ENCODE peak calls at places on chromosomes 1 and 21, in eight cellular contexts. G is neural crest cell, X is IMR-90, L is heart right ventricle, M is spleen, H is epithelial cell of esophagus, K is astrocyte of the spinal cord, Z is fibroblast of the aortic adventitia. P is an unnamed sample.

GRCh38 chr1:1001631-1002300 is 1.9 kb upstream of the HES4 start:
- DNase-seq in Z (peak; percentile 33), H (peak; percentile 69), K (peak; percentile 46), G (peak; percentile 83), L (peak; percentile 83), X (peak; percentile 51), M (peak; percentile 93), P (peak; percentile 33)

GRCh38 chr1:237873487-237873927 is 17.2 kb downstream of the ZP4 start:
- DNase-seq in Z (no peak), H (peak; percentile 96), L (no peak), G (no peak), M (no peak), K (peak; percentile 88), X (peak; percentile 64), P (peak; percentile 93)

GRCh38 chr1:192697771-192698170 is 61.8 kb downstream of the RGS13 start:
- DNase-seq in H (no peak), M (no peak), X (no peak), Z (no peak), G (no peak), L (no peak), K (no peak), P (no peak)

GRCh38 chr1:219271914-219272545 is 98.4 kb downstream of the LYPLAL1 start:
- DNase-seq in L (no peak), X (peak; percentile 71), K (peak; percentile 71), G (no peak), Z (peak; percentile 72), H (no peak), M (no peak), P (peak; percentile 63)

GRCh38 chr1:165494949-165495810 is 48.6 kb upstream of the LRRC52 start:
- DNase-seq in Z (no peak), K (no peak), H (no peak), X (no peak), M (no peak), G (no peak), L (no peak), P (no peak)

GRCh38 chr1:236303675-236304074 is 21.9 kb upstream of the ERO1B start:
- DNase-seq in X (no peak), Z (no peak), L (no peak), M (no peak), H (peak; percentile 56), K (no peak), G (no peak), P (no peak)

GRCh38 chr1:55103891-55104290 is 64.5 kb downstream of the PCSK9 start:
- DNase-seq in Z (no peak), H (no peak), K (no peak), G (no peak), L (no peak), X (no peak), M (no peak), P (no peak)

GRCh38 chr1:176058686-176059085 is 148.4 kb downstream of the COP1 start:
- DNase-seq in G (no peak), H (peak; percentile 8), X (peak; percentile 11), M (no peak), Z (no peak), K (no peak), L (no peak), P (no peak)

GRCh38 chr1:244163861-244164562 is 112.9 kb downstream of the ZBTB18 start:
- DNase-seq in K (peak; percentile 94), X (peak; percentile 98), G (no peak), L (peak; percentile 41), Z (peak; percentile 97), M (no peak), H (peak; percentile 95), P (peak; percentile 93)

GRCh38 chr1:246425895-246426294 is 81.2 kb downstream of the SMYD3 start:
- DNase-seq in K (no peak), X (no peak), H (no peak), L (no peak), Z (no peak), M (no peak), G (no peak), P (no peak)

GRCh38 chr21:46374761-46375389 is 50.9 kb downstream of the PCNT start:
- DNase-seq in L (peak; percentile 22), M (no peak), X (no peak), G (no peak), K (no peak), Z (no peak), H (no peak), P (no peak)

GRCh38 chr21:26100573-26100972 is 70.0 kb downstream of the APP start:
- DNase-seq in M (no peak), H (no peak), L (no peak), X (no peak), K (no peak), Z (no peak), G (no peak), P (no peak)

GRCh38 chr1:207959141-207959825 is 48.4 kb upstream of the CD34 start:
- DNase-seq in H (peak; percentile 59), K (peak; percentile 33), M (peak; percentile 79), X (peak; percentile 38), Z (peak; percentile 74), L (peak; percentile 86), G (peak; percentile 41), P (peak; percentile 69)
- TF ChIP-seq CTCF in H (no peak), K (no peak), M (no peak), X (no peak), Z (no peak), L (no peak), G (no peak), P (no peak)

GRCh38 chr21:28333455-28334108 is 659.1 kb downstream of the LTN1 start:
- DNase-seq in X (peak; percentile 75), G (no peak), L (no peak), K (no peak), M (no peak), H (peak; percentile 48), Z (peak; percentile 78), P (peak; percentile 86)

GRCh38 chr21:28338906-28339305 is 653.8 kb downstream of the LTN1 start:
- DNase-seq in K (no peak), G (no peak), M (no peak), X (no peak), L (peak; percentile 22), H (no peak), Z (peak; percentile 56), P (no peak)

GRCh38 chr21:28337319-28337718 is 655.4 kb downstream of the LTN1 start:
- DNase-seq in M (no peak), G (no peak), Z (peak; percentile 90), H (peak; percentile 61), X (peak; percentile 78), K (peak; percentile 71), L (no peak), P (peak; percentile 79)

GRCh38 chr21:28334407-28334806 is 658.3 kb downstream of the LTN1 start:
- DNase-seq in M (no peak), H (peak; percentile 65), G (no peak), X (no peak), L (no peak), Z (no peak), K (no peak), P (peak; percentile 21)

DNA sequence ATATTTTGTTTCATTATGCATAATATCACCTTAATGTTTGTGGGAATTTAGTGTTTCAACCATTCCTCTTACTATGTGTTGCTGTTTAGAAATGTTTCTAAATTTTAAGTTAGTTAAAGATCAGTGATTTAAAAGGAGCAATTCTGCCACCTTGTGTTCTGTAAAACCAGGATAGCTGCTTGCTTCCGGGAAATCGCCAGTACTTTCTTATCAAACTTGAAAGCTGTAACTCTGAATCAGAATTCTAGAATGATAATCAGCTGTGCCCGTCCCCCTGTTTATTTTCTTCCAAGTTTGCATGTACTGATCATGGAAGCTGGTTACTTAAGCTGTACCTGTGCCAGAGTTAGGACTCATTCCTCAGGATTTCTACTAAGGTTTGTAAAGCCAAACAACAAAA is 656.4 kb downstream of the LTN1 start:
- DNase-seq in Z (peak; percentile 98), G (no peak), K (peak; percentile 80), X (peak; percentile 96), M (no peak), L (peak; percentile 8), H (peak; percentile 65), P (peak; percentile 94)
- TF ChIP-seq CTCF in Z (peak; percentile 55), G (peak; percentile 67), K (peak; percentile 50), X (peak; percentile 71), M (peak; percentile 40), L (peak; percentile 12), H (peak; percentile 58), P (peak; percentile 53)

GRCh38 chr1:67685558-67686271 is 714 bp downstream of the GADD45A start:
- DNase-seq in L (peak; percentile 44), H (peak; percentile 53), K (peak; percentile 45), M (peak; percentile 94), G (peak; percentile 32), Z (peak; percentile 56), X (no peak), P (peak; percentile 54)

GRCh38 chr1:67685067-67685557 is at the start of gene GADD45A:
- DNase-seq in H (peak; percentile 99), Z (peak; percentile 99), G (peak; percentile 94), M (peak; percentile 100), X (peak; percentile 100), K (peak; percentile 100), L (peak; percentile 99), P (peak; percentile 99)

GRCh38 chr1:67687649-67688048 is 2.6 kb downstream of the GADD45A start:
- DNase-seq in H (peak; percentile 41), G (no peak), M (no peak), Z (peak; percentile 95), X (peak; percentile 83), L (no peak), K (peak; percentile 80), P (peak; percentile 79)

GRCh38 chr1:67687198-67687545 is 2.2 kb downstream of the GADD45A start:
- DNase-seq in H (peak; percentile 13), Z (no peak), G (no peak), X (no peak), K (no peak), L (no peak), M (no peak), P (no peak)

GRCh38 chr1:67686272-67687197 is 1.5 kb downstream of the GADD45A start:
- DNase-seq in G (peak; percentile 57), X (peak; percentile 99), M (peak; percentile 94), H (peak; percentile 94), L (peak; percentile 81), Z (peak; percentile 100), K (peak; percentile 96), P (peak; percentile 99)
- TF ChIP-seq CTCF in G (no peak), X (no peak), M (no peak), H (no peak), L (no peak), Z (no peak), K (no peak), P (no peak)

GRCh38 chr1:39711359-39712340 is 20.4 kb upstream of the HPCAL4 start:
- DNase-seq in H (no peak), Z (peak; percentile 58), L (no peak), G (no peak), K (no peak), M (no peak), X (peak; percentile 30), P (no peak)
- TF ChIP-seq CTCF in H (no peak), Z (peak; percentile 15), L (no peak), G (no peak), K (no peak), M (no peak), X (no peak), P (no peak)

P was measured in fibroblast of mammary gland.